ENCODE peak calls at places on chromosomes 1 and 21, in six cellular contexts. One of them, this sample, is unnamed.

GRCh38 chr1:59116920-59117542 is 179.9 kb upstream of the FGGY start:
- DNase-seq in nucleus accumbens: no peak
- DNase-seq in GOT3: no peak
- DNase-seq in COR-L47: no peak
- DNase-seq in RKO: no peak
- DNase-seq in AG09309: no peak
- DNase-seq in this sample: no peak

GRCh38 chr1:167795810-167796740 is 74.3 kb downstream of the MPZL1 start:
- DNase-seq in nucleus accumbens: no peak
- DNase-seq in GOT3: no peak
- DNase-seq in COR-L47: peak; percentile 74
- DNase-seq in RKO: no peak
- DNase-seq in AG09309: no peak
- DNase-seq in this sample: no peak

GRCh38 chr1:3067301-3067670 is 1.7 kb upstream of the PRDM16 start:
- DNase-seq in nucleus accumbens: no peak
- DNase-seq in GOT3: no peak
- DNase-seq in COR-L47: no peak
- DNase-seq in RKO: no peak
- DNase-seq in AG09309: no peak
- DNase-seq in this sample: no peak

GRCh38 chr1:62398377-62398776 is 38.5 kb upstream of the USP1 start:
- DNase-seq in nucleus accumbens: no peak
- DNase-seq in GOT3: no peak
- DNase-seq in COR-L47: no peak
- DNase-seq in RKO: peak; percentile 74
- DNase-seq in AG09309: peak; percentile 50
- DNase-seq in this sample: no peak

GRCh38 chr21:31693222-31693621 is 33.7 kb downstream of the SOD1 start:
- DNase-seq in nucleus accumbens: no peak
- DNase-seq in GOT3: no peak
- DNase-seq in COR-L47: no peak
- DNase-seq in RKO: no peak
- DNase-seq in AG09309: no peak
- DNase-seq in this sample: no peak

GRCh38 chr1:155015527-155016230 is 13.1 kb downstream of the ZBTB7B start:
- DNase-seq in nucleus accumbens: no peak
- DNase-seq in GOT3: no peak
- DNase-seq in COR-L47: no peak
- DNase-seq in RKO: no peak
- DNase-seq in AG09309: no peak
- DNase-seq in this sample: no peak

GRCh38 chr21:15293251-15293650 is 228.5 kb upstream of the NRIP1 start:
- DNase-seq in nucleus accumbens: no peak
- DNase-seq in GOT3: no peak
- DNase-seq in COR-L47: no peak
- DNase-seq in RKO: peak; percentile 37
- DNase-seq in AG09309: no peak
- DNase-seq in this sample: no peak

GRCh38 chr1:209761021-209761635 is 5.3 kb downstream of the TRAF3IP3 start:
- DNase-seq in nucleus accumbens: no peak
- DNase-seq in GOT3: no peak
- DNase-seq in COR-L47: no peak
- DNase-seq in RKO: no peak
- DNase-seq in AG09309: no peak
- DNase-seq in this sample: no peak

GRCh38 chr1:7224081-7224534 is 438.9 kb downstream of the CAMTA1 start:
- DNase-seq in nucleus accumbens: no peak
- DNase-seq in GOT3: no peak
- DNase-seq in COR-L47: no peak
- DNase-seq in RKO: no peak
- DNase-seq in AG09309: no peak
- DNase-seq in this sample: no peak

GRCh38 chr1:204400893-204401510 is 10.6 kb downstream of the PPP1R15B start:
- DNase-seq in nucleus accumbens: no peak
- DNase-seq in GOT3: no peak
- DNase-seq in COR-L47: no peak
- DNase-seq in RKO: no peak
- DNase-seq in AG09309: no peak
- DNase-seq in this sample: no peak

GRCh38 chr21:39137248-39138186 is 45.7 kb downstream of the PSMG1 start:
- DNase-seq in nucleus accumbens: no peak
- DNase-seq in GOT3: no peak
- DNase-seq in COR-L47: no peak
- DNase-seq in RKO: peak; percentile 6
- DNase-seq in AG09309: peak; percentile 18
- DNase-seq in this sample: no peak

GRCh38 chr1:115705085-115706008 is 63.2 kb downstream of the CASQ2 start:
- DNase-seq in nucleus accumbens: no peak
- DNase-seq in GOT3: no peak
- DNase-seq in COR-L47: no peak
- DNase-seq in RKO: no peak
- DNase-seq in AG09309: no peak
- DNase-seq in this sample: no peak

GRCh38 chr21:27772816-27773215 is 805.9 kb upstream of the ADAMTS5 start:
- DNase-seq in nucleus accumbens: no peak
- DNase-seq in GOT3: no peak
- DNase-seq in COR-L47: peak; percentile 8
- DNase-seq in RKO: no peak
- DNase-seq in AG09309: peak; percentile 46
- DNase-seq in this sample: no peak

GRCh38 chr1:215777370-215777925 is 210.3 kb downstream of the KCTD3 start:
- DNase-seq in nucleus accumbens: no peak
- DNase-seq in GOT3: no peak
- DNase-seq in COR-L47: no peak
- DNase-seq in RKO: no peak
- DNase-seq in AG09309: peak; percentile 18
- DNase-seq in this sample: no peak

GRCh38 chr1:93608188-93609109 is 73.2 kb downstream of the BCAR3 start:
- DNase-seq in nucleus accumbens: no peak
- DNase-seq in GOT3: no peak
- DNase-seq in COR-L47: no peak
- DNase-seq in RKO: no peak
- DNase-seq in AG09309: no peak
- DNase-seq in this sample: no peak

GRCh38 chr1:63866085-63866484 is 92.3 kb downstream of the ROR1 start:
- DNase-seq in nucleus accumbens: no peak
- DNase-seq in GOT3: no peak
- DNase-seq in COR-L47: no peak
- DNase-seq in RKO: no peak
- DNase-seq in AG09309: no peak
- DNase-seq in this sample: no peak

GRCh38 chr21:42343963-42344510 is 6.8 kb downstream of the TFF2 start:
- DNase-seq in nucleus accumbens: no peak
- DNase-seq in GOT3: no peak
- DNase-seq in COR-L47: no peak
- DNase-seq in RKO: no peak
- DNase-seq in AG09309: no peak
- DNase-seq in this sample: no peak

This sample was measured in hypothalamus.